ENCODE peak calls at places on chromosomes 4 and X, in four cellular contexts. V is heart left ventricle, R is psoas muscle, W is pancreas. Y is an unnamed sample. For H3K36me3, the result is how much of the 10 kb centered on the place peaks cover.

GRCh38 chrX:54891573-54891972 is 29.1 kb upstream of the TRO start:
- DNase-seq in V (no peak), R (no peak), W (no peak), Y (no peak)

GRCh38 chrX:115408736-115409390 is 119.3 kb downstream of the LUZP4 start:
- DNase-seq in V (no peak), R (no peak), W (no peak), Y (no peak)

GRCh38 chr4:118997601-118998000 is 108.9 kb downstream of the SYNPO2 start:
- DNase-seq in V (no peak), R (no peak), W (no peak), Y (no peak)

GRCh38 chr4:40579983-40580382 is 49.7 kb downstream of the RBM47 start:
- DNase-seq in V (no peak), R (no peak), W (no peak), Y (no peak)

GRCh38 chr4:105619193-105619931 is 66.9 kb downstream of the ARHGEF38 start:
- DNase-seq in V (peak), R (peak), W (peak), Y (peak)

GRCh38 chr4:39587881-39588280 is 50.8 kb downstream of the SMIM14 start:
- DNase-seq in V (no peak), R (no peak), W (no peak), Y (no peak)

GRCh38 chr4:58113083-58113482 is 1002.9 kb upstream of the IGFBP7 start:
- DNase-seq in V (no peak), R (no peak), W (no peak), Y (no peak)

GRCh38 chrX:14899607-14900006 is 26.4 kb downstream of the MOSPD2 start:
- DNase-seq in V (no peak), R (no peak), W (no peak), Y (no peak)

GRCh38 chr4:83644677-83645639 is 109.0 kb downstream of the GPAT3 start:
- DNase-seq in V (no peak), R (no peak), W (no peak), Y (no peak)

GRCh38 chrX:150310881-150311280 is 52.2 kb upstream of the MAMLD1 start:
- DNase-seq in V (no peak), R (no peak), W (no peak), Y (no peak)

GRCh38 chr4:105710678-105711077 is 2.1 kb downstream of the GSTCD start:
- DNase-seq in V (no peak), R (no peak), W (no peak), Y (no peak)

GRCh38 chrX:20228245-20228644 is 38.5 kb downstream of the RPS6KA3 start:
- DNase-seq in V (no peak), R (no peak), W (no peak), Y (no peak)

GRCh38 chrX:52576946-52577345 is 60.1 kb upstream of the XAGE1B start:
- DNase-seq in V (no peak), R (no peak), W (no peak), Y (no peak)

GRCh38 chr4:73727685-73728084 is 12.7 kb upstream of the CXCL8 start:
- DNase-seq in V (no peak), R (no peak), W (no peak), Y (no peak)

GRCh38 chr4:172155838-172156345 is 342.7 kb downstream of the GALNTL6 start:
- DNase-seq in V (no peak), R (no peak), W (no peak), Y (no peak)

GRCh38 chrX:130055103-130055502 is 55.2 kb downstream of the ELF4 start:
- DNase-seq in V (no peak), R (peak), W (no peak), Y (no peak)

GRCh38 chrX:130560558-130560957 is 158.8 kb downstream of the RBMX2 start:
- DNase-seq in V (no peak), R (no peak), W (no peak), Y (no peak)

GRCh38 chr4:130478406-130478805 is 1382.5 kb downstream of the C4orf33 start:
- DNase-seq in V (no peak), R (no peak), W (no peak), Y (no peak)

GRCh38 chr4:111778543-111778942 is 366.7 kb upstream of the FAM241A start:
- DNase-seq in V (no peak), R (no peak), W (no peak), Y (no peak)
- TF ChIP-seq CTCF in V (no peak), R (no peak), W (no peak), Y (no peak)

GRCh38 chrX:10143071-10143983 is 13.4 kb upstream of the CLCN4 start:
- DNase-seq in V (no peak), R (no peak), W (no peak), Y (no peak)

GRCh38 chrX:10140264-10140663 is 16.5 kb upstream of the CLCN4 start:
- DNase-seq in V (no peak), R (no peak), W (no peak), Y (no peak)

GRCh38 chrX:10138726-10139125 is 18.0 kb upstream of the CLCN4 start:
- DNase-seq in V (no peak), R (no peak), W (no peak), Y (no peak)

GRCh38 chrX:10146350-10146749 is 10.4 kb upstream of the CLCN4 start:
- DNase-seq in V (no peak), R (no peak), W (no peak), Y (no peak)

DNA sequence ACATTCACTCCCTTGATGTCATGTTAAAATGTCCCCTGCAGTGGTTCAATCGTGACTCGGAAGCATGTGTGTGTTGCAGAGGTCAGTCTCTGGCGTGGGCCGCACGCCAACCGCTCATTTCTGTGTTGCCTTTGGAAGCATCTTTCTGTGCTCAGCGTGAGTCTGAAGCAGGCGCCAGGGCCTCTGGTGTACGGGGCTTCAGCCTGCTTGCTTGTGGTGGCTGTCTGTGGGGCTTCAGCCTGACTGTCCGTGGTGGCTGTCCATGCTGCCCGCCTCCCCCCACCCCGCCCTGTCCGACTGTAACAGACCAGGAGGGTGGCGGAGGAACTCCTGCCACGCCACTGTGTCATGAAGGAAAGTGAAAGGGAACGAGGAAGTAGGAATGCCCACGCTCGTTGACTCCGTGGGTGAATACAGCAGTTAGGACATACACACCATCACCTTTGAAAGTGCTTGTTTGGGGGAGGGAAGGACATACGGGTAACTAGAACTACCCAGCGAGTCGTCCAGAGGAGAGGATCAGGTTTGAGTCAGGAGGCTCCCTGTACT is 14.7 kb upstream of the CLCN4 start:
- DNase-seq in V (no peak), R (no peak), W (no peak), Y (no peak)
- H3K36me3 ChIP-seq in V (under half), R (under half), W (under half), Y (under half)

DNA sequence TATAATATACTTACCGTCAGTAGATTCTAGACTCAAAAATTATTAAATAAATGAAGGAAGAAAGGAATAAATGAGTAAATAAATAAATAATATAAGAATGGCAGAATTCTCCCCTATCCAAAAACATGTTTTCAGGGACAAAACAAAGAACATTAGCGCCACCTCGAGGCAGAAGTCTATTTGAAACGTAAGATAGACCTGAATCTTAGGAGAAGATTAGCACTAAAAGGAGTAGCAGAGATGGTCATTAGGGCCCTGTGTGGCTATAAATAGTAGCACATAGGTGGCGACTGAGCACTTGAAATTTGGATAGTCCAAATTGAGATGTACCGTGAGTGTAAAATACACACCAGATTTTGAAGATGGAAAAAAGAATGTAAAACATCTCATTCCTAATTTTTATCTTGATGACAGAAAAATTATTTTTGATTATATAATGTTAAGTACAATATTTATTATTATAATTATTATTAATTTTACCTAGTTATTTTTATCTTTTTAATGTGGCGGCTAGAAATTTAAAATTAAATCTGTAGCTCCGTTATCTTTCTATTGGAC is 24.3 kb upstream of the SRD5A3 start:
- DNase-seq in V (no peak), R (peak), W (peak), Y (peak)
- TF ChIP-seq CTCF in V (peak), R (peak), W (peak), Y (peak)

DNA sequence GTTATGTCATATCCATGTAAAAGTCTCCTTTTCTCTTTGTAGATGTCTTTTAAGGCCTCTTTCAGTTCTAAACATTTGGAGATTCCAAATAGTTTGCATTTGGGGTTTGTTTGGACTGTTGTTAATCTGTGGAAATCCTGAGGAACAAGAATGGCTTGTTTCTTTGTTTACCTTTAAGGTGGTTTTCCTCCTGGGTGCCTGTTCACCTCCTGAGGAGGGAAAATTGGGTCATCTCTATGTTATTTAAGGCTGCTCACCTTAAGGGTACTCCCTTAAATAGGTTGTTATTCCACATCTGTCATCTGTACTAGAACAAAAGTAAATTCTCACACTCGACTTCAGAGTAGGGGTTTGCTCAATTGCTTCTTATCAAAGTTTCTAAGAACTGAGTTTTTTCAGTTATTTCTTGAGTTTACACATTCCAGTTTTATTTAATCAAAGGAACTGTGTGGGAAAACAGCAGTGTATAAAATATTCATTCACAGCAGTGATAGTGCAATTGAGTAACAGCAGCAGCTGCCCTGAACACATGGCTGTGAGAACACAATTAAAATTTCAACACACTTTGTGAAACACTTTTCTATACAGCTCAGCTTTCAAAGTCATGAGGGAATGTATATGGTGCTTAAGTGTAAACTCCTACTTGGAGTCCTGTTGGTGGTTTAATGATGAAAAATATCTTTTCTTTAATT is 238.5 kb upstream of the PGRMC2 start:
- DNase-seq in V (no peak), R (no peak), W (no peak), Y (no peak)
- H3K36me3 ChIP-seq in V (under half), R (under half), W (under half), Y (under half)

GRCh38 chr4:86944964-86945781 is 10.4 kb downstream of the AFF1 start:
- DNase-seq in V (no peak), R (no peak), W (no peak), Y (no peak)
- TF ChIP-seq CTCF in V (no peak), R (no peak), W (no peak), Y (no peak)

GRCh38 chrX:2487366-2487765 is 13.4 kb downstream of the DHRSX start:
- DNase-seq in V (no peak), R (no peak), W (no peak), Y (no peak)

GRCh38 chrX:2490634-2491033 is 10.1 kb downstream of the DHRSX start:
- DNase-seq in V (no peak), R (no peak), W (no peak), Y (peak)

GRCh38 chrX:2492536-2493218 is 8.1 kb downstream of the DHRSX start:
- DNase-seq in V (peak), R (no peak), W (peak), Y (no peak)

GRCh38 chrX:2488621-2489285 is 12.0 kb downstream of the DHRSX start:
- DNase-seq in V (no peak), R (no peak), W (no peak), Y (no peak)

GRCh38 chrX:2489446-2490445 is 11.0 kb downstream of the DHRSX start:
- DNase-seq in V (peak), R (no peak), W (no peak), Y (no peak)
- H3K36me3 ChIP-seq in V (under half), R (under half), W (under half), Y (under half)

Y was measured in right lobe of liver.